ENCODE peak calls at places on chromosomes 3 and 15, in ten cellular contexts. I is neuronal stem cell; K is CD4-positive, alpha-beta T cell; C is SK-N-SH; W is heart right ventricle; H is iPS DF 6.9; Q is sigmoid colon; O is aorta; A is CD4-positive, CD25-positive, alpha-beta regulatory T cell; X is stomach. M is an unnamed sample.
A peak's percentile ranks its signal among the peaks of the same experiment; 100 is the strongest.

GRCh38 chr15:71136159-71137137 is 21.2 kb downstream of the THSD4 start:
- DNase-seq in A (no peak), W (no peak), Q (no peak), C (no peak), K (no peak), O (no peak), X (no peak), I (no peak), H (no peak), M (no peak)

GRCh38 chr3:129574206-129574605 is 31.2 kb downstream of the H1-8 start:
- DNase-seq in H (no peak), W (no peak), Q (no peak), K (no peak), O (no peak), X (no peak), I (no peak), C (no peak), A (no peak), M (no peak)

GRCh38 chr3:135012101-135012500 is 217.0 kb downstream of the EPHB1 start:
- DNase-seq in Q (no peak), C (no peak), X (no peak), K (no peak), O (no peak), W (no peak), I (no peak), H (no peak), A (no peak), M (no peak)

GRCh38 chr3:126542340-126543241 is 16.1 kb downstream of the C3orf22 start:
- DNase-seq in Q (peak; percentile 62), X (peak; percentile 11), I (no peak), C (peak; percentile 25), W (no peak), O (peak; percentile 64), H (no peak), K (no peak), A (no peak), M (no peak)

GRCh38 chr15:79315623-79316328 is 4.9 kb downstream of the TMED3 start:
- DNase-seq in H (no peak), O (no peak), A (no peak), K (no peak), X (peak; percentile 62), W (no peak), I (no peak), Q (no peak), C (no peak), M (no peak)

GRCh38 chr3:187104956-187105355 is 34.3 kb downstream of the RPL39L start:
- DNase-seq in X (no peak), C (no peak), K (no peak), A (no peak), H (no peak), W (peak; percentile 18), Q (no peak), I (no peak), O (no peak), M (no peak)

GRCh38 chr15:62324382-62324781 is 159.3 kb upstream of the C2CD4B start:
- DNase-seq in K (no peak), Q (no peak), O (no peak), W (no peak), H (no peak), I (no peak), A (no peak), C (no peak), X (no peak), M (no peak)

GRCh38 chr3:62186967-62187366 is 186.4 kb downstream of the FEZF2 start:
- DNase-seq in Q (no peak), O (no peak), W (no peak), K (no peak), A (no peak), C (no peak), H (no peak), X (no peak), I (no peak), M (no peak)

GRCh38 chr15:75389791-75390382 is 21.5 kb upstream of the MAN2C1 start:
- DNase-seq in H (no peak), O (no peak), I (no peak), X (no peak), K (no peak), W (no peak), Q (no peak), C (no peak), A (no peak), M (no peak)

GRCh38 chr15:31279221-31280036 is 47.2 kb upstream of the KLF13 start:
- DNase-seq in Q (peak; percentile 39), W (peak; percentile 3), I (no peak), H (no peak), K (no peak), C (peak; percentile 11), A (no peak), X (peak; percentile 25), O (no peak), M (no peak)

GRCh38 chr15:95475067-95475466 is 855.4 kb upstream of the NR2F2 start:
- DNase-seq in Q (no peak), O (no peak), I (no peak), H (no peak), C (no peak), K (no peak), X (no peak), W (no peak), A (no peak), M (no peak)
- H3K9me3 ChIP-seq in Q (no peaks in the 10 kb centered on the region), O (no peaks in the 10 kb centered on the region), I (no peaks in the 10 kb centered on the region), H (no peaks in the 10 kb centered on the region), C (no peaks in the 10 kb centered on the region), K (no peaks in the 10 kb centered on the region), X (no peaks in the 10 kb centered on the region), W (no peaks in the 10 kb centered on the region), A (no peaks in the 10 kb centered on the region), M (no peaks in the 10 kb centered on the region)

DNA sequence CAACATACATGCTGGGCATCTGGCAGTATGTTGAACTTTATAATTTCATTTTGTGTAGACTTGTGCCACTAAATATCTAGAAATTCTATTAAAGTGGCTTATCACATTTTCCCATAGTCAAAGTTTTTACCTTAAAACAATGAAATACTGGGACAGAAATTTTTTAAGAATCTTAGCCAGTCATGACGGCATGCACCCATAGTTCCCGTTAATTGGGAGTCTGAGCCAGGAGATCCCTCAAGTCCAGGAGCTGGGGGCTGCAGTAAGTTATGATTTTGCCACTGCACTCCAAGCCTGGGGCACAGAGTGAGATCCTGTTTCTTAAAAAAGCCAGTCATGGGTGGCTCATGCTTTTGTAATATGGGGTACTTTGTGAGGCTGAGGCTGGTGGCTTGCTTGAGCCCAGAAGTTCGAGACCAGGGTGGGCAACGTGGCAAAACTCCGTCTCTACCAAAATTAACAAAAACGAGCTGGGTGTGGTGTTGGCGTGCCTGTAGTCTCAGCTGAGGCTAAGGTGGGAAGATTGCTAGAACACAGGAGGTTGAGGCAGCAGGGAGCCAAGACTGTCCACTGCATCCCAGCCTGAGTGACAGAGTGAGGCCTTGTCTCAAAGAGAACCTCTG is 3.1 kb downstream of the RPSA start:
- DNase-seq in I (no peak), H (no peak), Q (no peak), C (no peak), O (no peak), X (no peak), A (no peak), W (no peak), K (no peak), M (no peak)
- H3K9me3 ChIP-seq in I (no peaks in the 10 kb centered on the region), H (no peaks in the 10 kb centered on the region), Q (no peaks in the 10 kb centered on the region), C (no peaks in the 10 kb centered on the region), O (no peaks in the 10 kb centered on the region), X (no peaks in the 10 kb centered on the region), A (no peaks in the 10 kb centered on the region), W (no peaks in the 10 kb centered on the region), K (no peaks in the 10 kb centered on the region), M (no peaks in the 10 kb centered on the region)

GRCh38 chr15:69686626-69687025 is 234.0 kb downstream of the RPLP1 start:
- DNase-seq in K (no peak), Q (no peak), C (no peak), I (no peak), H (no peak), X (no peak), W (no peak), O (no peak), A (no peak), M (no peak)

GRCh38 chr15:69689133-69689532 is 236.5 kb downstream of the RPLP1 start:
- DNase-seq in Q (no peak), C (no peak), I (no peak), K (no peak), A (no peak), H (no peak), X (no peak), W (no peak), O (no peak), M (no peak)

DNA sequence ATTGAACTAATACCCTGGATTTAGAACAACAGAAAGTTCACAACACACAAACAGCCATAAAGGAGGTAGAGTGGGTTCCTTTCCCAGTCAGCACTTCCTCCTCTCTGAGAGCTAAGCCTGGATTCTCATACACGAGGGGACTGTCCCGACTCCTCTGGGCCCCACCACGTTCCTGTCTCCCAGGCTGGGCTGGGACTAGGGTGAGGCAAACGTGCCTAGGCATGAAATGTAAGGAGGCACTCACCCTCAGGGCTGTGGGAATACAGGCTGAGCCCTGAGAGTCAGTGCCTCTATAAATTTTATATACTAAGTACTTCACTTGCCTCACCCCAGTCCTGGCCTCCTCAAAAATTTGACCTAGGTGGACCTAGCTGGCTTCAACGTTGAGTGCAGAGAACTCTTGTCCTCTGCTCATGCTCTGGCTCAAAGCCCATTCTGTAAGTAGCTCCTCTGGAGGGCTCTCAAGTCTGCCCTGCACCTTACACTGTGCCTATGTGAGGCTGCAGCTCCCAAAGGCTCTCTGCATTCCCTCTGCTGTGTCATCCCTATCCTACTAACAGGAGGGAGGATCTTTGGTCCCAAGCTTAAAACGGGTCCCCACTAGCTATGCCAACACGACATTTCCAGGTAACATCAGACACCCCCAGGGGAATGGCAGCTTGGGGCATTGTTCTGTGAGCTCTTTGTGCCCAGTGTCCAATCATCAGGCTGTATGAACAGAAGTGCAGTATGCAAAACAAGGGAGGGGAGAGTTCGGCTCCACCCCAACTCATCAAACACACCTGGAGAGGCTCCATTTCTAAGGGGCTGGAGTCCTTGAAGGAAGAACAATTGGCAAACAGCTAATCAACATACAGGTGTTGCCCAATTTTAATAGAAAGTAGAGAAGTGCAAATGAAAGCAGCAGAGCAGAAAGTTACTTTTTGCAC is 233.2 kb downstream of the RPLP1 start:
- DNase-seq in I (no peak), X (no peak), H (no peak), C (no peak), A (no peak), W (no peak), K (no peak), O (no peak), Q (no peak), M (no peak)
- H3K9me3 ChIP-seq in I (no peaks in the 10 kb centered on the region), X (peaks cover 37% of the 10 kb centered on the region), H (no peaks in the 10 kb centered on the region), C (no peaks in the 10 kb centered on the region), A (peaks cover 17% of the 10 kb centered on the region), W (peaks cover 35% of the 10 kb centered on the region), K (peaks cover 16% of the 10 kb centered on the region), O (peaks cover 7% of the 10 kb centered on the region), Q (peaks cover 7% of the 10 kb centered on the region), M (no peaks in the 10 kb centered on the region)

DNA sequence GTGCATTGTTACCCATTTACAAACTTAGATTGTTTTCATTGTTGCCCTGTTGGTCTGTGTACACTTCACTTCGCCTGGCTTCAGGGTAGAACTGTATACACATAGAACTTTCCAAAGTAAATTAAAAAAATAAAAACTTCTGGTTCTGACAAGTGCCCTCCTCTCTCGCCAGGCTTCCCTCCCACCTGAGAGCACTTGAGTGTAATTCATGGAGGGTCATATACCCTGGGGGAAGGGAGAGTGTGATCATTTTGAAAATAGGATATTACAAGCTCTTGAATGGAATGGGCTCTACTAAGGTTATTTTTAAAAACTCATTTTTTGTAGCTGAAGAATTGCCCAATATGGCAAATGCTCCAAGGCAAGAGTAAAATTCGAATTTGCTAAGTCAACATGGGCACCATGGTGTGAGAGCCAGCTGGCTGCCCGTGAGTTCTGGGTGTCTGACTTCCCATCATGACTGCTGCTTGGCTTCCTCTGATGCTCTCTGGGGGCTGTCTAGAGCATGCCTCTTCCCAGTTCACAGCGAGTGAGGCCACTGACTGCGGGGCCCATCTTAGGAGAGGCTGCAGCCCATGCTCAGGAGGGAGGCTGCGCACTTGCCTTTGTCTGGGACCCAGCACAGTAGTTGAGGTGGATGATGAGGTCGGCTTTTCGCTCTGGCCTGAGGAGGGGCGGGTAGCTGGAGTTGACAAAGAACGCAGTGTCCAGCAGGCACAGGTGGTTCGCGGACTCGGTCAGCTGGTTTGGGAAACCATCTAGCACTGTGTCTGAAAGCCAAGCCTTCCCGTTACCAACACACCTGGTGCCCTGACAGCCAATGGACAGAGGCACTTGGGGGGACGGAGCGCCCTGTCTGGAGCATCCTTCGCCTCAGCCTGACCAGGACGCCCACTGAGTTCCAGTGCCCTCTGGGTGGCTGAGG is 13.1 kb upstream of the EHD4 start:
- DNase-seq in H (no peak), O (no peak), K (no peak), Q (peak; percentile 48), I (no peak), A (no peak), X (peak; percentile 11), W (no peak), C (no peak), M (no peak)
- H3K9me3 ChIP-seq in H (no peaks in the 10 kb centered on the region), O (no peaks in the 10 kb centered on the region), K (no peaks in the 10 kb centered on the region), Q (no peaks in the 10 kb centered on the region), I (no peaks in the 10 kb centered on the region), A (no peaks in the 10 kb centered on the region), X (no peaks in the 10 kb centered on the region), W (no peaks in the 10 kb centered on the region), C (no peaks in the 10 kb centered on the region), M (no peaks in the 10 kb centered on the region)